ENCODE peak calls at places on chromosomes 12 and 14, in seven cellular contexts. D, B, I, X, W, Q and F are unnamed samples.
A peak's percentile ranks its signal among the peaks of the same experiment; 100 is the strongest.

GRCh38 chr12:63821781-63822251 is 22.7 kb upstream of the SRGAP1 start:
- DNase-seq in D (no peak), B (no peak), I (no peak), X (no peak), W (no peak), Q (no peak), F (no peak)

GRCh38 chr12:57890191-57891120 is 43.9 kb upstream of the CTDSP2 start:
- DNase-seq in D (no peak), B (peak; percentile 18), I (no peak), X (no peak), W (no peak), Q (peak; percentile 23), F (no peak)

GRCh38 chr12:101856030-101856429 is 21.4 kb upstream of the DRAM1 start:
- DNase-seq in D (no peak), B (no peak), I (no peak), X (no peak), W (no peak), Q (no peak), F (no peak)

GRCh38 chr12:68610435-68611093 is at the start of gene RAP1B:
- DNase-seq in D (peak; percentile 79), B (peak; percentile 89), I (peak; percentile 74), X (peak; percentile 83), W (peak; percentile 84), Q (peak; percentile 89), F (peak; percentile 90)

GRCh38 chr14:58822856-58823255 is 185.1 kb downstream of the DACT1 start:
- DNase-seq in D (no peak), B (no peak), I (no peak), X (no peak), W (no peak), Q (no peak), F (no peak)

GRCh38 chr12:46959484-46959883 is 119.9 kb upstream of the PCED1B start:
- DNase-seq in D (no peak), B (peak; percentile 62), I (no peak), X (no peak), W (no peak), Q (no peak), F (no peak)

GRCh38 chr12:122867701-122868461 is 28.0 kb downstream of the VPS37B start:
- DNase-seq in D (no peak), B (peak; percentile 78), I (no peak), X (no peak), W (no peak), Q (peak; percentile 72), F (no peak)

GRCh38 chr12:105626653-105627052 is 296.2 kb downstream of the C12orf75 start:
- DNase-seq in D (no peak), B (no peak), I (no peak), X (no peak), W (no peak), Q (no peak), F (no peak)

GRCh38 chr14:89137514-89138163 is 279.4 kb downstream of the FOXN3 start:
- DNase-seq in D (no peak), B (peak; percentile 83), I (no peak), X (no peak), W (no peak), Q (peak; percentile 31), F (no peak)

GRCh38 chr12:117404940-117405339 is 43.5 kb upstream of the NOS1 start:
- DNase-seq in D (no peak), B (no peak), I (no peak), X (no peak), W (no peak), Q (no peak), F (no peak)